ENCODE peak calls at places on chromosomes 3 and 15, in seven cellular contexts. J is H9, D is IMR-90, Q is neuronal stem cell, M is trophoblast cell, B is mesenchymal stem cell, Z is H1. T is an unnamed sample.

GRCh38 chr3:14216257-14217048 is 37.8 kb downstream of the LSM3 start:
- DNase-seq in Q (peak; percentile 74), J (peak; percentile 97), D (no peak), Z (peak; percentile 86), M (no peak), B (no peak), T (peak; percentile 99)

GRCh38 chr3:183695569-183696364 is 1.8 kb upstream of the YEATS2 start:
- DNase-seq in J (no peak), B (no peak), Z (no peak), M (peak; percentile 17), Q (no peak), D (no peak), T (no peak)

GRCh38 chr3:36178018-36178417 is 202.3 kb upstream of the STAC start:
- DNase-seq in D (no peak), J (no peak), M (no peak), Q (no peak), Z (no peak), B (no peak), T (no peak)

GRCh38 chr3:45773044-45773443 is 23.3 kb downstream of the SLC6A20 start:
- DNase-seq in B (no peak), Z (no peak), J (peak; percentile 6), Q (no peak), M (no peak), D (no peak), T (no peak)

GRCh38 chr3:40317061-40317676 is 7.7 kb downstream of the EIF1B start:
- DNase-seq in M (peak; percentile 35), J (no peak), Z (no peak), B (peak; percentile 76), Q (peak; percentile 50), D (peak; percentile 71), T (peak; percentile 73)

GRCh38 chr3:62723636-62724217 is 151.5 kb downstream of the CADPS start:
- DNase-seq in D (no peak), B (no peak), Q (no peak), Z (peak; percentile 53), M (no peak), J (peak; percentile 53), T (no peak)

GRCh38 chr15:61025746-61026256 is 203.3 kb downstream of the RORA start:
- DNase-seq in M (no peak), D (no peak), Q (no peak), J (no peak), B (no peak), Z (no peak), T (no peak)

GRCh38 chr3:108106449-108106848 is 15.6 kb upstream of the CD47 start:
- DNase-seq in D (no peak), B (no peak), M (no peak), J (no peak), Q (no peak), Z (no peak), T (no peak)

GRCh38 chr3:40452876-40453730 is 4.0 kb upstream of the RPL14 start:
- DNase-seq in B (peak; percentile 99), Q (peak; percentile 95), J (peak; percentile 100), Z (peak; percentile 90), M (peak; percentile 100), D (peak; percentile 98), T (peak; percentile 100)

GRCh38 chr3:184332370-184333090 is 4.9 kb upstream of the FAM131A start:
- DNase-seq in B (peak; percentile 89), Z (no peak), D (peak; percentile 95), Q (no peak), M (peak; percentile 80), J (no peak), T (peak; percentile 71)

GRCh38 chr15:30922469-30923311 is 19.0 kb downstream of the FAN1 start:
- DNase-seq in J (peak; percentile 83), Q (peak; percentile 79), Z (peak; percentile 58), M (peak; percentile 76), D (peak; percentile 50), B (peak; percentile 2), T (peak; percentile 98)

GRCh38 chr3:128226794-128227399 is 73.6 kb downstream of the EEFSEC start:
- DNase-seq in M (peak; percentile 47), Q (peak; percentile 23), J (peak; percentile 82), B (peak; percentile 41), Z (peak; percentile 88), D (peak; percentile 7), T (peak; percentile 71)

GRCh38 chr3:41710646-41711388 is 251.1 kb downstream of the ULK4 start:
- DNase-seq in D (peak; percentile 83), B (peak; percentile 69), Z (no peak), Q (no peak), J (peak; percentile 56), M (no peak), T (peak; percentile 96)

GRCh38 chr15:41504751-41505492 is 8.7 kb downstream of the LTK start:
- DNase-seq in D (no peak), B (no peak), Q (no peak), Z (no peak), J (no peak), M (no peak), T (no peak)

GRCh38 chr3:129313415-129313982 is 34.8 kb downstream of the HMCES start:
- DNase-seq in M (no peak), D (peak; percentile 9), Q (no peak), B (no peak), J (no peak), Z (no peak), T (peak; percentile 34)

GRCh38 chr15:58962662-58963565 is 24.5 kb upstream of the RNF111 start:
- DNase-seq in M (no peak), Z (no peak), J (no peak), D (no peak), B (no peak), Q (no peak), T (no peak)

GRCh38 chr3:197495999-197496745 is 59.6 kb downstream of the BDH1 start:
- DNase-seq in M (no peak), D (no peak), Q (no peak), J (no peak), Z (no peak), B (no peak), T (no peak)

GRCh38 chr3:146035366-146035765 is 125.6 kb downstream of the PLOD2 start:
- DNase-seq in B (peak; percentile 78), D (peak; percentile 23), Q (no peak), Z (no peak), M (peak; percentile 5), J (no peak), T (no peak)

GRCh38 chr15:71572452-71573053 is 237.8 kb upstream of the NR2E3 start:
- DNase-seq in Q (no peak), B (no peak), D (no peak), M (no peak), Z (no peak), J (peak; percentile 78), T (peak; percentile 89)

GRCh38 chr3:120928991-120929390 is 21.0 kb downstream of the STXBP5L start:
- DNase-seq in Q (no peak), B (no peak), Z (no peak), J (no peak), M (no peak), D (no peak), T (peak; percentile 30)

GRCh38 chr15:53833134-53833624 is 73.7 kb upstream of the WDR72 start:
- DNase-seq in D (peak; percentile 1), J (no peak), B (no peak), Z (no peak), Q (no peak), M (peak; percentile 27), T (peak; percentile 50)

GRCh38 chr3:29291982-29292363 is 11.1 kb downstream of the RBMS3 start:
- DNase-seq in Z (no peak), B (no peak), J (no peak), D (no peak), M (no peak), Q (no peak), T (no peak)

GRCh38 chr15:84889991-84890669 is 5.7 kb downstream of the SLC28A1 start:
- DNase-seq in D (no peak), B (no peak), J (no peak), Z (no peak), M (no peak), Q (no peak), T (no peak)

GRCh38 chr3:43909149-43909548 is 218.4 kb downstream of the ABHD5 start:
- DNase-seq in Q (no peak), J (no peak), D (peak; percentile 1), Z (no peak), M (no peak), B (no peak), T (no peak)

GRCh38 chr15:67997996-67998395 is 56.1 kb upstream of the PIAS1 start:
- DNase-seq in M (no peak), Q (no peak), J (no peak), Z (no peak), B (peak; percentile 6), D (peak; percentile 64), T (no peak)

GRCh38 chr3:125211523-125212095 is 939 bp downstream of the SLC12A8 start:
- DNase-seq in Q (no peak), Z (no peak), B (no peak), J (no peak), M (no peak), D (no peak), T (no peak)
- H3K4me2 ChIP-seq in Q (peak overlapping the region; percentile 47), Z (peak overlapping the region; percentile 94), B (peak overlapping the region; percentile 97), J (peak overlapping the region; percentile 39), M (peak overlapping the region; percentile 98), D (no peak overlapping the region), T (peak overlapping the region; percentile 79)

GRCh38 chr3:161859870-161860450 is 363.4 kb downstream of the OTOL1 start:
- DNase-seq in D (no peak), B (no peak), M (no peak), Q (no peak), J (no peak), Z (no peak), T (no peak)
- H4K8ac ChIP-seq in D (no peak overlapping the region), B (no peak overlapping the region), M (no peak overlapping the region), Q (no peak overlapping the region), J (no peak overlapping the region), Z (no peak overlapping the region), T (no peak overlapping the region)

GRCh38 chr15:77482570-77482969 is 61.9 kb downstream of the HMG20A start:
- DNase-seq in Q (no peak), B (peak; percentile 62), Z (no peak), M (no peak), J (no peak), D (peak; percentile 86), T (no peak)

GRCh38 chr15:77480859-77481258 is 60.2 kb downstream of the HMG20A start:
- DNase-seq in J (no peak), B (no peak), D (no peak), M (no peak), Z (no peak), Q (no peak), T (no peak)

GRCh38 chr15:77479015-77479414 is 58.3 kb downstream of the HMG20A start:
- DNase-seq in Q (no peak), J (no peak), Z (no peak), B (no peak), M (no peak), D (no peak), T (no peak)

GRCh38 chr15:77483426-77483825 is 62.7 kb downstream of the HMG20A start:
- DNase-seq in Q (no peak), B (no peak), Z (peak; percentile 49), D (no peak), J (no peak), M (no peak), T (no peak)

DNA sequence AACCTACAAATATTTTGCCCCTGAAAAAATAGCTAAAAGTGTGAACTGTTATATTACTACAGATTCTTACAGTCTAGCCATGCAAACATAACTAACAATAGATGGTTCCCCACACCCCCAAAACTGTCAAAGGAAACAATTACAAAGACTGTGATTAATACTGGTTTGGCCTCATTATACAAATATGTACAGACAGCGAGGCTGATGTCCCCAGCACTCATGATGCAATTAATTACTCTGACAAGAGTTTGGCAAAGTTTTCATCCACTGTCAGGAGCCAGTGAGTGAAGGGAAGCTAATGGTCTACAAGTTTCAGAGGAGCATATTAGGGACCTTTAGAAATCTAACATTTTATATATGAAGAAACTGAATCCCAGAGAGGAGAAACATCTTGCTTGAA is 61.0 kb downstream of the HMG20A start:
- DNase-seq in B (peak; percentile 54), D (no peak), M (no peak), J (no peak), Z (no peak), Q (no peak), T (no peak)
- H3K4me2 ChIP-seq in B (no peak overlapping the region), D (peak overlapping the region; percentile 26), M (no peak overlapping the region), J (no peak overlapping the region), Z (no peak overlapping the region), Q (no peak overlapping the region), T (no peak overlapping the region)

GRCh38 chr3:10495003-10495402 is 10.4 kb downstream of the ATP2B2 start:
- DNase-seq in J (no peak), B (no peak), Q (no peak), Z (no peak), M (no peak), D (peak; percentile 18), T (no peak)
- H4K8ac ChIP-seq in J (no peak overlapping the region), B (no peak overlapping the region), Q (no peak overlapping the region), Z (no peak overlapping the region), M (no peak overlapping the region), D (no peak overlapping the region), T (no peak overlapping the region)